ENCODE peak calls at places on chromosomes 5 and 9, in ten cellular contexts. One of them, this sample, is unnamed.

GRCh38 chr5:1783214-1783551 is 16.5 kb downstream of the MRPL36 start:
- DNase-seq in spleen: peak; percentile 58
- DNase-seq in AG09309: no peak
- DNase-seq in MCF 10A: no peak
- DNase-seq in fibroblast of mammary gland: no peak
- DNase-seq in BJ: no peak
- DNase-seq in IMR-90: no peak
- DNase-seq in GM06990: peak; percentile 57
- DNase-seq in Panc1: no peak
- DNase-seq in fibroblast of lung: peak; percentile 36
- DNase-seq in this sample: peak; percentile 61

GRCh38 chr5:1975406-1975715 is 92.6 kb upstream of the IRX4 start:
- DNase-seq in IMR-90: no peak
- DNase-seq in fibroblast of lung: no peak
- DNase-seq in Panc1: no peak
- DNase-seq in GM06990: no peak
- DNase-seq in MCF 10A: peak; percentile 88
- DNase-seq in AG09309: no peak
- DNase-seq in BJ: no peak
- DNase-seq in spleen: no peak
- DNase-seq in fibroblast of mammary gland: no peak
- DNase-seq in this sample: no peak

GRCh38 chr9:81665514-81665838 is 23.9 kb downstream of the TLE1 start:
- DNase-seq in fibroblast of mammary gland: no peak
- DNase-seq in fibroblast of lung: no peak
- DNase-seq in MCF 10A: no peak
- DNase-seq in AG09309: no peak
- DNase-seq in Panc1: no peak
- DNase-seq in IMR-90: no peak
- DNase-seq in BJ: no peak
- DNase-seq in GM06990: no peak
- DNase-seq in spleen: no peak
- DNase-seq in this sample: no peak

GRCh38 chr5:143259254-143259605 is 144.3 kb downstream of the NR3C1 start:
- DNase-seq in Panc1: no peak
- DNase-seq in GM06990: no peak
- DNase-seq in fibroblast of mammary gland: no peak
- DNase-seq in fibroblast of lung: no peak
- DNase-seq in AG09309: no peak
- DNase-seq in IMR-90: no peak
- DNase-seq in MCF 10A: no peak
- DNase-seq in BJ: no peak
- DNase-seq in spleen: no peak
- DNase-seq in this sample: no peak

GRCh38 chr5:7910738-7911428 is 41.9 kb downstream of the MTRR start:
- DNase-seq in fibroblast of mammary gland: no peak
- DNase-seq in Panc1: no peak
- DNase-seq in IMR-90: no peak
- DNase-seq in BJ: no peak
- DNase-seq in spleen: no peak
- DNase-seq in fibroblast of lung: no peak
- DNase-seq in MCF 10A: no peak
- DNase-seq in AG09309: no peak
- DNase-seq in GM06990: no peak
- DNase-seq in this sample: no peak

GRCh38 chr9:133874061-133874638 is 118.0 kb downstream of the VAV2 start:
- DNase-seq in GM06990: no peak
- DNase-seq in MCF 10A: peak; percentile 92
- DNase-seq in spleen: no peak
- DNase-seq in IMR-90: peak; percentile 70
- DNase-seq in AG09309: no peak
- DNase-seq in BJ: peak; percentile 49
- DNase-seq in fibroblast of lung: peak; percentile 95
- DNase-seq in Panc1: no peak
- DNase-seq in fibroblast of mammary gland: peak; percentile 36
- DNase-seq in this sample: no peak

GRCh38 chr5:56749842-56750241 is 65.5 kb upstream of the MAP3K1 start:
- DNase-seq in Panc1: no peak
- DNase-seq in BJ: no peak
- DNase-seq in AG09309: no peak
- DNase-seq in fibroblast of lung: no peak
- DNase-seq in MCF 10A: no peak
- DNase-seq in fibroblast of mammary gland: no peak
- DNase-seq in spleen: no peak
- DNase-seq in GM06990: no peak
- DNase-seq in IMR-90: no peak
- DNase-seq in this sample: no peak

GRCh38 chr5:124527220-124527991 is 219.0 kb downstream of the ZNF608 start:
- DNase-seq in spleen: no peak
- DNase-seq in AG09309: no peak
- DNase-seq in GM06990: no peak
- DNase-seq in fibroblast of lung: peak; percentile 79
- DNase-seq in MCF 10A: peak; percentile 73
- DNase-seq in IMR-90: peak; percentile 21
- DNase-seq in Panc1: no peak
- DNase-seq in fibroblast of mammary gland: peak; percentile 49
- DNase-seq in BJ: no peak
- DNase-seq in this sample: no peak

GRCh38 chr9:22463205-22463604 is 16.6 kb downstream of the DMRTA1 start:
- DNase-seq in AG09309: no peak
- DNase-seq in spleen: no peak
- DNase-seq in fibroblast of lung: peak; percentile 7
- DNase-seq in IMR-90: no peak
- DNase-seq in BJ: no peak
- DNase-seq in GM06990: no peak
- DNase-seq in fibroblast of mammary gland: no peak
- DNase-seq in MCF 10A: no peak
- DNase-seq in Panc1: no peak
- DNase-seq in this sample: no peak

GRCh38 chr9:17319822-17320221 is 185.0 kb downstream of the CNTLN start:
- DNase-seq in IMR-90: peak; percentile 4
- DNase-seq in fibroblast of lung: peak; percentile 23
- DNase-seq in MCF 10A: no peak
- DNase-seq in Panc1: no peak
- DNase-seq in AG09309: no peak
- DNase-seq in BJ: no peak
- DNase-seq in GM06990: no peak
- DNase-seq in spleen: no peak
- DNase-seq in fibroblast of mammary gland: no peak
- DNase-seq in this sample: no peak

GRCh38 chr9:700365-701282 is 140.9 kb upstream of the DMRT1 start:
- DNase-seq in BJ: no peak
- DNase-seq in GM06990: peak; percentile 10
- DNase-seq in MCF 10A: no peak
- DNase-seq in Panc1: no peak
- DNase-seq in spleen: no peak
- DNase-seq in fibroblast of mammary gland: no peak
- DNase-seq in fibroblast of lung: no peak
- DNase-seq in AG09309: no peak
- DNase-seq in IMR-90: no peak
- DNase-seq in this sample: no peak

GRCh38 chr9:134637696-134638502 is 3.7 kb upstream of the COL5A1 start:
- DNase-seq in AG09309: no peak
- DNase-seq in IMR-90: no peak
- DNase-seq in MCF 10A: no peak
- DNase-seq in fibroblast of mammary gland: no peak
- DNase-seq in Panc1: no peak
- DNase-seq in GM06990: no peak
- DNase-seq in fibroblast of lung: no peak
- DNase-seq in spleen: no peak
- DNase-seq in BJ: no peak
- DNase-seq in this sample: peak; percentile 82

GRCh38 chr5:57693488-57694305 is 211.1 kb upstream of the ACTBL2 start:
- DNase-seq in fibroblast of mammary gland: peak; percentile 62
- DNase-seq in fibroblast of lung: no peak
- DNase-seq in BJ: no peak
- DNase-seq in AG09309: no peak
- DNase-seq in IMR-90: peak; percentile 11
- DNase-seq in MCF 10A: peak; percentile 67
- DNase-seq in Panc1: no peak
- DNase-seq in GM06990: no peak
- DNase-seq in spleen: no peak
- DNase-seq in this sample: no peak

GRCh38 chr5:122863721-122864120 is 18.3 kb downstream of the SNX24 start:
- DNase-seq in IMR-90: no peak
- DNase-seq in AG09309: no peak
- DNase-seq in MCF 10A: no peak
- DNase-seq in GM06990: no peak
- DNase-seq in fibroblast of lung: no peak
- DNase-seq in BJ: no peak
- DNase-seq in fibroblast of mammary gland: no peak
- DNase-seq in Panc1: no peak
- DNase-seq in spleen: no peak
- DNase-seq in this sample: no peak

GRCh38 chr9:135296783-135297715 is 182.5 kb upstream of the PPP1R26 start:
- DNase-seq in AG09309: no peak
- DNase-seq in fibroblast of mammary gland: no peak
- DNase-seq in Panc1: no peak
- DNase-seq in fibroblast of lung: no peak
- DNase-seq in GM06990: no peak
- DNase-seq in IMR-90: no peak
- DNase-seq in BJ: no peak
- DNase-seq in MCF 10A: no peak
- DNase-seq in spleen: peak; percentile 33
- DNase-seq in this sample: no peak

GRCh38 chr5:96439477-96440184 is 6.6 kb upstream of the PCSK1 start:
- DNase-seq in BJ: no peak
- DNase-seq in fibroblast of lung: no peak
- DNase-seq in Panc1: no peak
- DNase-seq in MCF 10A: no peak
- DNase-seq in spleen: no peak
- DNase-seq in IMR-90: no peak
- DNase-seq in GM06990: peak; percentile 66
- DNase-seq in fibroblast of mammary gland: peak; percentile 17
- DNase-seq in AG09309: no peak
- DNase-seq in this sample: no peak

GRCh38 chr5:122429545-122430327 is 117.7 kb downstream of the SNCAIP start:
- DNase-seq in GM06990: no peak
- DNase-seq in Panc1: no peak
- DNase-seq in BJ: no peak
- DNase-seq in MCF 10A: no peak
- DNase-seq in AG09309: no peak
- DNase-seq in spleen: no peak
- DNase-seq in IMR-90: no peak
- DNase-seq in fibroblast of mammary gland: no peak
- DNase-seq in fibroblast of lung: no peak
- DNase-seq in this sample: no peak

GRCh38 chr9:38641985-38642864 is 21.8 kb upstream of the ANKRD18A start:
- DNase-seq in IMR-90: peak; percentile 22
- DNase-seq in spleen: no peak
- DNase-seq in fibroblast of mammary gland: peak; percentile 44
- DNase-seq in GM06990: no peak
- DNase-seq in BJ: no peak
- DNase-seq in fibroblast of lung: peak; percentile 36
- DNase-seq in Panc1: no peak
- DNase-seq in MCF 10A: peak; percentile 76
- DNase-seq in AG09309: no peak
- DNase-seq in this sample: no peak

GRCh38 chr9:92328225-92328624 is 2.5 kb downstream of the CENPP start:
- DNase-seq in GM06990: no peak
- DNase-seq in fibroblast of mammary gland: peak; percentile 80
- DNase-seq in AG09309: no peak
- DNase-seq in Panc1: no peak
- DNase-seq in IMR-90: peak; percentile 78
- DNase-seq in MCF 10A: peak; percentile 51
- DNase-seq in BJ: no peak
- DNase-seq in fibroblast of lung: peak; percentile 60
- DNase-seq in spleen: no peak
- DNase-seq in this sample: no peak
- TF ChIP-seq CTCF in GM06990: peak; percentile 24
- TF ChIP-seq CTCF in fibroblast of mammary gland: peak; percentile 54
- TF ChIP-seq CTCF in AG09309: peak; percentile 50
- TF ChIP-seq CTCF in Panc1: peak; percentile 37
- TF ChIP-seq CTCF in IMR-90: peak; percentile 62
- TF ChIP-seq CTCF in MCF 10A: peak; percentile 13
- TF ChIP-seq CTCF in BJ: peak; percentile 45
- TF ChIP-seq CTCF in fibroblast of lung: peak; percentile 47
- TF ChIP-seq CTCF in spleen: no peak
- TF ChIP-seq CTCF in this sample: peak; percentile 81

GRCh38 chr9:130255638-130255930 is 10.0 kb upstream of the HMCN2 start:
- DNase-seq in Panc1: no peak
- DNase-seq in spleen: no peak
- DNase-seq in MCF 10A: no peak
- DNase-seq in BJ: no peak
- DNase-seq in GM06990: no peak
- DNase-seq in IMR-90: no peak
- DNase-seq in fibroblast of mammary gland: no peak
- DNase-seq in AG09309: no peak
- DNase-seq in fibroblast of lung: no peak
- DNase-seq in this sample: no peak
- TF ChIP-seq CTCF in Panc1: no peak
- TF ChIP-seq CTCF in spleen: no peak
- TF ChIP-seq CTCF in MCF 10A: no peak
- TF ChIP-seq CTCF in BJ: no peak
- TF ChIP-seq CTCF in GM06990: no peak
- TF ChIP-seq CTCF in IMR-90: no peak
- TF ChIP-seq CTCF in fibroblast of mammary gland: no peak
- TF ChIP-seq CTCF in AG09309: no peak
- TF ChIP-seq CTCF in fibroblast of lung: no peak
- TF ChIP-seq CTCF in this sample: no peak

DNA sequence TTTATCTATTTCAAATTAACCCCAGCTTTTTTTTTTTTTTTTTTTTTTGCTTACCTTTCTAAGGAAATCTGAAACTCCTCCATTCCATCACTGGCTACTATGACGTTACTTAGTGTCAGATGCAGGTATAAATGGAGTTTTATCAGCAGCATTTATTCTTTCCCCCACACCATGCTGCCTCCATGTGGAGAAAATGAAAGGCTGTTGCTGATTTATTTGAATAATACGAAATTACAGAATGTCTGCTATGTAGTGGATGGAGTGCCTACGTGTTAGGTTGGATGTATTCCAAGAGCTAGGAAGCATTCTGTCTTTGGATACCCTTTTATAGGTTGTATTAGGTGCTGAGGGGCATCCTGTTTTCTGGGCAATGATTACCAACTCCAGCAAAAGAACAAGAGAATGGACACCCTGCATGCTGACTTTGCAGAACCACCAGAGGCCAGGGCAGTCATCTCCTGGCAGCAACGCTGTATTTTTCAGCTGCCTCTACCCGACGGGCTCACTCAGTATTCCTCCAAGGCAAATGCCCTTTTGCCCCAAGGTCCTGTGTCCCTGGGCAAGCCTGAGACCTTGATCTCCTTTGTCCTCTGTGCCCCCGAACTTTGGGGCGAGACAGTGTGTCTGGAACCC is 199.5 kb downstream of the ALDH1A1 start:
- DNase-seq in GM06990: no peak
- DNase-seq in spleen: no peak
- DNase-seq in MCF 10A: peak; percentile 32
- DNase-seq in fibroblast of mammary gland: peak; percentile 13
- DNase-seq in AG09309: no peak
- DNase-seq in BJ: no peak
- DNase-seq in fibroblast of lung: peak; percentile 30
- DNase-seq in Panc1: peak; percentile 7
- DNase-seq in IMR-90: peak; percentile 31
- DNase-seq in this sample: no peak
- TF ChIP-seq CTCF in GM06990: no peak
- TF ChIP-seq CTCF in spleen: no peak
- TF ChIP-seq CTCF in MCF 10A: peak; percentile 32
- TF ChIP-seq CTCF in fibroblast of mammary gland: peak; percentile 30
- TF ChIP-seq CTCF in AG09309: peak; percentile 66
- TF ChIP-seq CTCF in BJ: peak; percentile 46
- TF ChIP-seq CTCF in fibroblast of lung: peak; percentile 49
- TF ChIP-seq CTCF in Panc1: peak; percentile 45
- TF ChIP-seq CTCF in IMR-90: peak; percentile 64
- TF ChIP-seq CTCF in this sample: peak; percentile 82

GRCh38 chr9:137042751-137043727 is 2.9 kb downstream of the NPDC1 start:
- DNase-seq in fibroblast of mammary gland: no peak
- DNase-seq in IMR-90: no peak
- DNase-seq in fibroblast of lung: no peak
- DNase-seq in spleen: no peak
- DNase-seq in BJ: no peak
- DNase-seq in MCF 10A: no peak
- DNase-seq in Panc1: no peak
- DNase-seq in GM06990: no peak
- DNase-seq in AG09309: no peak
- DNase-seq in this sample: no peak
- TF ChIP-seq CTCF in fibroblast of mammary gland: no peak
- TF ChIP-seq CTCF in IMR-90: no peak
- TF ChIP-seq CTCF in fibroblast of lung: no peak
- TF ChIP-seq CTCF in spleen: no peak
- TF ChIP-seq CTCF in BJ: no peak
- TF ChIP-seq CTCF in MCF 10A: no peak
- TF ChIP-seq CTCF in Panc1: no peak
- TF ChIP-seq CTCF in GM06990: no peak
- TF ChIP-seq CTCF in AG09309: no peak
- TF ChIP-seq CTCF in this sample: no peak

This sample was measured in chondrocyte.